ENCODE peak calls at places on chromosomes 1 and 21, in six cellular contexts. A is A673, U is transverse colon, E is sigmoid colon, X is BE2C, R is Caco-2. W is an unnamed sample.
A peak's percentile ranks its signal among the peaks of the same experiment; 100 is the strongest.

GRCh38 chr1:87542697-87543096 is 214.0 kb downstream of the LMO4 start:
- DNase-seq in A (no peak), U (no peak), E (no peak), X (no peak), R (no peak), W (no peak)

GRCh38 chr1:190353538-190354101 is 124.0 kb downstream of the BRINP3 start:
- DNase-seq in A (no peak), U (no peak), E (no peak), X (no peak), R (no peak), W (no peak)

GRCh38 chr21:28229811-28230210 is 762.9 kb downstream of the LTN1 start:
- DNase-seq in A (no peak), U (no peak), E (no peak), X (no peak), R (no peak), W (no peak)

GRCh38 chr1:248857749-248858095 is 1.2 kb downstream of the ZNF692 start:
- DNase-seq in A (no peak), U (no peak), E (no peak), X (no peak), R (no peak), W (no peak)

GRCh38 chr1:211579434-211580302 is 707 bp upstream of the SLC30A1 start:
- DNase-seq in A (peak; percentile 72), U (peak; percentile 90), E (peak; percentile 91), X (peak; percentile 88), R (peak; percentile 94), W (peak; percentile 88)

GRCh38 chr1:95496307-95496706 is 262.3 kb downstream of the RWDD3 start:
- DNase-seq in A (no peak), U (no peak), E (no peak), X (no peak), R (no peak), W (no peak)

GRCh38 chr1:197890936-197891335 is 11.5 kb upstream of the C1orf53 start:
- DNase-seq in A (no peak), U (no peak), E (no peak), X (no peak), R (no peak), W (peak; percentile 41)

GRCh38 chr1:117615474-117615873 is 9.6 kb downstream of the TENT5C start:
- DNase-seq in A (no peak), U (no peak), E (no peak), X (no peak), R (no peak), W (no peak)

GRCh38 chr21:41750532-41751151 is 16.2 kb downstream of the RIPK4 start:
- DNase-seq in A (peak; percentile 65), U (no peak), E (no peak), X (no peak), R (peak; percentile 68), W (no peak)

GRCh38 chr1:3518256-3518655 is 63.8 kb downstream of the ARHGEF16 start:
- DNase-seq in A (no peak), U (no peak), E (no peak), X (no peak), R (no peak), W (no peak)
- H3K36me3 ChIP-seq in A (no peaks in the 10 kb centered on the region), U (no peaks in the 10 kb centered on the region), E (no peaks in the 10 kb centered on the region), X (no peaks in the 10 kb centered on the region), R (no peaks in the 10 kb centered on the region), W (no peaks in the 10 kb centered on the region)

GRCh38 chr1:78434351-78434750 is 56.4 kb upstream of the PTGFR start:
- DNase-seq in A (no peak), U (no peak), E (no peak), X (no peak), R (no peak), W (no peak)
- H3K4me3 ChIP-seq in A (no peak overlapping the region), U (no peak overlapping the region), E (no peak overlapping the region), X (no peak overlapping the region), R (no peak overlapping the region), W (no peak overlapping the region)

DNA sequence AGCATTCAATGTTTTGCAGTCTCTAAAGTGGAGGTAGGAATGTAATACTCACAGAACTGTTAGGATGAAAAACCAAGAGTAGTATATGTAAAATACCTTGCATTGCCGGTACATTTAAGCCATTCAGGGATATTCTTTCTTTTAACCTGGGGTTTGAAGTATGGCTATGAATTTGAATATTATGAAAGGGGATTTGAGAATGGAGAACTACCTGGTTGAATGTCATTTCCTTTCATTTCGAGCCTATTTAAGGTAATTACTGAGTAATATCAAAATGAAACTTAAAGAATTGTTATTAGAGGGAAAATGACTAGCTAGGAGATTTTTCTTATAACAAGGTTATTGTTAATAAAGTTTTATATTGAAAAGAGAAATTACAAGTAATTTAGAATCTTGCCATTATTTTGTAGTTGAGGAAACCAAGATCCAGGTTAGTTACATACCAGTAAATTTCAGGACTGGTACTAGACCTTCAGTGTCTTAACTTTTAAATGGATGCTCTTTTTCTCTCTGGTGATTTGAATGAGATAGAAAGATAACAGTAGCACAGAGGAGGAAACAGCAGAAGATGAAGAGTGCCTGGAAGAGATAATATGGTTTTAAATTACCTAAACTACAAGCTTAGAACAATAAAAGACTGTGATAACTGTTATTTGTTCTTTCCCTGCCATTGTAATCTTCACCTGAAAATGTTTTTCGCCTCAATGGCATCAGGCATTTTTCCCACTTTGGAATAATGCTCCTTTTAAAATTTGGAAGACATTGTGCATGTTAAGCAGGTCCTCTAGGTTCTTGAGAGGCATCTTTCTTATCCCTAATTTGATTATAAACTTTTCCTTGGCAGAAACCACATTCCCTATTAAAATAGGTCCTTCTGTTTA is 103.2 kb downstream of the PKN2 start:
- DNase-seq in A (no peak), U (no peak), E (no peak), X (no peak), R (no peak), W (no peak)
- H3K36me3 ChIP-seq in A (peaks cover 10% of the 10 kb centered on the region), U (peaks cover 21% of the 10 kb centered on the region), E (peaks cover 8% of the 10 kb centered on the region), X (no peaks in the 10 kb centered on the region), R (no peaks in the 10 kb centered on the region), W (peaks cover 4% of the 10 kb centered on the region)

GRCh38 chr1:43207229-43207853 is 35.2 kb downstream of the CFAP57 start:
- DNase-seq in A (peak; percentile 37), U (no peak), E (no peak), X (no peak), R (peak; percentile 55), W (no peak)
- H3K4me3 ChIP-seq in A (no peak overlapping the region), U (no peak overlapping the region), E (no peak overlapping the region), X (no peak overlapping the region), R (no peak overlapping the region), W (no peak overlapping the region)

W was measured in HAP-1.